ENCODE peak calls at places on chromosomes 12 and 14, in seven cellular contexts. One of them, this sample, is unnamed.

GRCh38 chr14:79596531-79596930 is 614.8 kb downstream of the DIO2 start:
- DNase-seq in cardiac muscle cell: no peak
- DNase-seq in Calu3: no peak
- DNase-seq in spleen: no peak
- DNase-seq in psoas muscle: no peak
- DNase-seq in fibroblast of lung: peak; percentile 49
- DNase-seq in GM12865: no peak
- DNase-seq in this sample: no peak

GRCh38 chr12:102300824-102301461 is 103.3 kb upstream of the PMCH start:
- DNase-seq in cardiac muscle cell: peak; percentile 1
- DNase-seq in Calu3: peak; percentile 38
- DNase-seq in spleen: no peak
- DNase-seq in psoas muscle: no peak
- DNase-seq in fibroblast of lung: peak; percentile 77
- DNase-seq in GM12865: peak; percentile 81
- DNase-seq in this sample: no peak

GRCh38 chr12:70366581-70367267 is 634 bp downstream of the KCNMB4 start:
- DNase-seq in cardiac muscle cell: peak; percentile 72
- DNase-seq in Calu3: peak; percentile 66
- DNase-seq in spleen: peak; percentile 89
- DNase-seq in psoas muscle: peak; percentile 28
- DNase-seq in fibroblast of lung: peak; percentile 22
- DNase-seq in GM12865: peak; percentile 69
- DNase-seq in this sample: peak; percentile 78

GRCh38 chr14:21026988-21027315 is 2.1 kb upstream of the NDRG2 start:
- DNase-seq in cardiac muscle cell: no peak
- DNase-seq in Calu3: no peak
- DNase-seq in spleen: no peak
- DNase-seq in psoas muscle: peak; percentile 55
- DNase-seq in fibroblast of lung: no peak
- DNase-seq in GM12865: no peak
- DNase-seq in this sample: no peak

GRCh38 chr14:102095871-102096568 is 9.2 kb upstream of the HSP90AA1 start:
- DNase-seq in cardiac muscle cell: no peak
- DNase-seq in Calu3: no peak
- DNase-seq in spleen: peak; percentile 42
- DNase-seq in psoas muscle: no peak
- DNase-seq in fibroblast of lung: no peak
- DNase-seq in GM12865: no peak
- DNase-seq in this sample: no peak

GRCh38 chr12:19208456-19208855 is 78.9 kb downstream of the PLEKHA5 start:
- DNase-seq in cardiac muscle cell: no peak
- DNase-seq in Calu3: no peak
- DNase-seq in spleen: no peak
- DNase-seq in psoas muscle: no peak
- DNase-seq in fibroblast of lung: peak; percentile 77
- DNase-seq in GM12865: no peak
- DNase-seq in this sample: no peak

GRCh38 chr12:128365831-128366231 is 98.9 kb downstream of the TMEM132C start:
- DNase-seq in cardiac muscle cell: peak; percentile 46
- DNase-seq in Calu3: no peak
- DNase-seq in spleen: no peak
- DNase-seq in psoas muscle: peak; percentile 27
- DNase-seq in fibroblast of lung: no peak
- DNase-seq in GM12865: no peak
- DNase-seq in this sample: no peak

GRCh38 chr12:117660896-117661295 is 299.5 kb upstream of the NOS1 start:
- DNase-seq in cardiac muscle cell: no peak
- DNase-seq in Calu3: no peak
- DNase-seq in spleen: no peak
- DNase-seq in psoas muscle: no peak
- DNase-seq in fibroblast of lung: no peak
- DNase-seq in GM12865: no peak
- DNase-seq in this sample: no peak

GRCh38 chr14:68762944-68763831 is 29.7 kb downstream of the ZFP36L1 start:
- DNase-seq in cardiac muscle cell: peak; percentile 87
- DNase-seq in Calu3: no peak
- DNase-seq in spleen: peak; percentile 83
- DNase-seq in psoas muscle: peak; percentile 53
- DNase-seq in fibroblast of lung: no peak
- DNase-seq in GM12865: no peak
- DNase-seq in this sample: no peak

GRCh38 chr14:53472306-53472705 is 319.2 kb upstream of the DDHD1 start:
- DNase-seq in cardiac muscle cell: no peak
- DNase-seq in Calu3: no peak
- DNase-seq in spleen: no peak
- DNase-seq in psoas muscle: no peak
- DNase-seq in fibroblast of lung: no peak
- DNase-seq in GM12865: no peak
- DNase-seq in this sample: no peak

GRCh38 chr12:24476310-24476709 is 472.6 kb downstream of the BCAT1 start:
- DNase-seq in cardiac muscle cell: no peak
- DNase-seq in Calu3: no peak
- DNase-seq in spleen: no peak
- DNase-seq in psoas muscle: no peak
- DNase-seq in fibroblast of lung: no peak
- DNase-seq in GM12865: no peak
- DNase-seq in this sample: no peak

GRCh38 chr12:109736552-109737108 is 23.0 kb downstream of the FAM222A start:
- DNase-seq in cardiac muscle cell: peak; percentile 91
- DNase-seq in Calu3: peak; percentile 38
- DNase-seq in spleen: peak; percentile 61
- DNase-seq in psoas muscle: peak; percentile 24
- DNase-seq in fibroblast of lung: peak; percentile 42
- DNase-seq in GM12865: no peak
- DNase-seq in this sample: peak; percentile 86

GRCh38 chr12:16323010-16323409 is 24.4 kb upstream of the MGST1 start:
- DNase-seq in cardiac muscle cell: no peak
- DNase-seq in Calu3: no peak
- DNase-seq in spleen: no peak
- DNase-seq in psoas muscle: no peak
- DNase-seq in fibroblast of lung: no peak
- DNase-seq in GM12865: no peak
- DNase-seq in this sample: no peak

GRCh38 chr12:14473707-14474287 is 93.9 kb downstream of the PLBD1 start:
- DNase-seq in cardiac muscle cell: no peak
- DNase-seq in Calu3: no peak
- DNase-seq in spleen: no peak
- DNase-seq in psoas muscle: no peak
- DNase-seq in fibroblast of lung: peak; percentile 52
- DNase-seq in GM12865: no peak
- DNase-seq in this sample: no peak

GRCh38 chr14:39939023-39939422 is 506.8 kb upstream of the FBXO33 start:
- DNase-seq in cardiac muscle cell: no peak
- DNase-seq in Calu3: no peak
- DNase-seq in spleen: no peak
- DNase-seq in psoas muscle: no peak
- DNase-seq in fibroblast of lung: no peak
- DNase-seq in GM12865: no peak
- DNase-seq in this sample: no peak

GRCh38 chr14:98704441-98704840 is 567.6 kb downstream of the BCL11B start:
- DNase-seq in cardiac muscle cell: no peak
- DNase-seq in Calu3: no peak
- DNase-seq in spleen: no peak
- DNase-seq in psoas muscle: no peak
- DNase-seq in fibroblast of lung: no peak
- DNase-seq in GM12865: peak; percentile 21
- DNase-seq in this sample: no peak

GRCh38 chr14:22497144-22497423 is 91.9 kb downstream of the DAD1 start:
- DNase-seq in cardiac muscle cell: no peak
- DNase-seq in Calu3: no peak
- DNase-seq in spleen: no peak
- DNase-seq in psoas muscle: no peak
- DNase-seq in fibroblast of lung: no peak
- DNase-seq in GM12865: peak; percentile 33
- DNase-seq in this sample: no peak

GRCh38 chr12:103771466-103771865 is 69.6 kb downstream of the NT5DC3 start:
- DNase-seq in cardiac muscle cell: peak; percentile 65
- DNase-seq in Calu3: peak; percentile 75
- DNase-seq in spleen: no peak
- DNase-seq in psoas muscle: peak; percentile 27
- DNase-seq in fibroblast of lung: peak; percentile 61
- DNase-seq in GM12865: peak; percentile 6
- DNase-seq in this sample: no peak

GRCh38 chr12:13008741-13009380 is 8.8 kb upstream of the HEBP1 start:
- DNase-seq in cardiac muscle cell: no peak
- DNase-seq in Calu3: no peak
- DNase-seq in spleen: no peak
- DNase-seq in psoas muscle: no peak
- DNase-seq in fibroblast of lung: peak; percentile 20
- DNase-seq in GM12865: no peak
- DNase-seq in this sample: no peak

GRCh38 chr12:124457287-124458219 is 109.9 kb downstream of the NCOR2 start:
- DNase-seq in cardiac muscle cell: no peak
- DNase-seq in Calu3: no peak
- DNase-seq in spleen: peak; percentile 86
- DNase-seq in psoas muscle: peak; percentile 82
- DNase-seq in fibroblast of lung: peak; percentile 19
- DNase-seq in GM12865: peak; percentile 68
- DNase-seq in this sample: peak; percentile 69

GRCh38 chr14:76829650-76830421 is 3.6 kb downstream of the LRRC74A start:
- DNase-seq in cardiac muscle cell: no peak
- DNase-seq in Calu3: peak; percentile 45
- DNase-seq in spleen: no peak
- DNase-seq in psoas muscle: peak; percentile 21
- DNase-seq in fibroblast of lung: no peak
- DNase-seq in GM12865: no peak
- DNase-seq in this sample: no peak

GRCh38 chr12:9646794-9647622 is 22.5 kb upstream of the CLEC2D start:
- DNase-seq in cardiac muscle cell: peak; percentile 2
- DNase-seq in Calu3: no peak
- DNase-seq in spleen: no peak
- DNase-seq in psoas muscle: no peak
- DNase-seq in fibroblast of lung: peak; percentile 36
- DNase-seq in GM12865: peak; percentile 33
- DNase-seq in this sample: no peak

GRCh38 chr14:33435911-33436310 is 497.2 kb downstream of the NPAS3 start:
- DNase-seq in cardiac muscle cell: no peak
- DNase-seq in Calu3: no peak
- DNase-seq in spleen: no peak
- DNase-seq in psoas muscle: no peak
- DNase-seq in fibroblast of lung: peak; percentile 46
- DNase-seq in GM12865: no peak
- DNase-seq in this sample: no peak

GRCh38 chr12:66829660-66830325 is 150.9 kb upstream of the GRIP1 start:
- DNase-seq in cardiac muscle cell: no peak
- DNase-seq in Calu3: no peak
- DNase-seq in spleen: no peak
- DNase-seq in psoas muscle: no peak
- DNase-seq in fibroblast of lung: no peak
- DNase-seq in GM12865: peak; percentile 9
- DNase-seq in this sample: no peak

GRCh38 chr12:123160801-123161487 is 10.1 kb upstream of the PITPNM2 start:
- DNase-seq in cardiac muscle cell: no peak
- DNase-seq in Calu3: no peak
- DNase-seq in spleen: no peak
- DNase-seq in psoas muscle: no peak
- DNase-seq in fibroblast of lung: peak; percentile 45
- DNase-seq in GM12865: no peak
- DNase-seq in this sample: no peak

GRCh38 chr12:55974308-55974724 is 438 bp downstream of the RAB5B start:
- DNase-seq in cardiac muscle cell: peak; percentile 76
- DNase-seq in Calu3: peak; percentile 56
- DNase-seq in spleen: no peak
- DNase-seq in psoas muscle: no peak
- DNase-seq in fibroblast of lung: peak; percentile 45
- DNase-seq in GM12865: peak; percentile 59
- DNase-seq in this sample: peak; percentile 91

GRCh38 chr14:41604793-41605534 is 1.7 kb upstream of the LRFN5 start:
- DNase-seq in cardiac muscle cell: peak; percentile 86
- DNase-seq in Calu3: no peak
- DNase-seq in spleen: peak; percentile 75
- DNase-seq in psoas muscle: peak; percentile 35
- DNase-seq in fibroblast of lung: peak; percentile 87
- DNase-seq in GM12865: no peak
- DNase-seq in this sample: peak; percentile 55

DNA sequence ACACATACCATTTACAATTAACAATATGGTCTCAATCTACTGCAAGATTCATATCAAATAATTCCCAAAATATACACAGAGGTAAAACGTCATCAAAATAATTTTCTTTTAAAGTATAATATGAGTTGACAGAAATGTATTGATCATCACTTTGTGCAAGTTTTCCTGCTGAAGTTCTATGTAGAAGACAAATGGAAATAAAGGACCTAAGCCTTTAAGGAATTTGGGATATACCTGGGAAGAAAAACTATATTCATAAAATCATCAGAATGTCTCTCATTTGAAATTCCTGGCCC is 61.1 kb upstream of the DAAM1 start:
- DNase-seq in cardiac muscle cell: no peak
- DNase-seq in Calu3: no peak
- DNase-seq in spleen: no peak
- DNase-seq in psoas muscle: no peak
- DNase-seq in fibroblast of lung: no peak
- DNase-seq in GM12865: no peak
- DNase-seq in this sample: no peak
- TF ChIP-seq CTCF in cardiac muscle cell: no peak
- TF ChIP-seq CTCF in Calu3: no peak
- TF ChIP-seq CTCF in spleen: no peak
- TF ChIP-seq CTCF in psoas muscle: no peak
- TF ChIP-seq CTCF in fibroblast of lung: no peak
- TF ChIP-seq CTCF in GM12865: no peak
- TF ChIP-seq CTCF in this sample: no peak

GRCh38 chr14:91369628-91370445 is 47.8 kb downstream of the CCDC88C start:
- DNase-seq in cardiac muscle cell: no peak
- DNase-seq in Calu3: no peak
- DNase-seq in spleen: no peak
- DNase-seq in psoas muscle: no peak
- DNase-seq in fibroblast of lung: peak; percentile 67
- DNase-seq in GM12865: peak; percentile 58
- DNase-seq in this sample: no peak
- TF ChIP-seq CTCF in cardiac muscle cell: no peak
- TF ChIP-seq CTCF in Calu3: no peak
- TF ChIP-seq CTCF in spleen: no peak
- TF ChIP-seq CTCF in psoas muscle: no peak
- TF ChIP-seq CTCF in fibroblast of lung: no peak
- TF ChIP-seq CTCF in GM12865: no peak
- TF ChIP-seq CTCF in this sample: no peak

DNA sequence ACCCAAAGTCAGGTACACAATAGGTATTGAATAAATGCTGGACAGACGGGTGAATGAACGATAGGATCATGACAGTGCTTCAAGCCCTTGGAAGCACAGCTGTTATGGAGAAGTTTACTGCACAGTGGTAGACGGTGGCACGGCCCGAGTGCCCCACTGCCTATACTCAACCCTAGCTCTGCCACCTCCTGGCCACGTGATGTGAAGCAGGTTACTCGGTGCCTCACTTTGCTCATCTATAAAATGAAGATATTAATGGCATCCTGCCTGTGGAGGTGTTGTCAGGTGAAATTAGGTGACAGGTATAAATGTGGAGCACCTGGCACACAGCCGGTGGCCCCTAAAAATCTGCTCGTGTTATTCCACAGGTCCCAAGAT is 5.8 kb downstream of the ASB2 start:
- DNase-seq in cardiac muscle cell: no peak
- DNase-seq in Calu3: peak; percentile 69
- DNase-seq in spleen: peak; percentile 91
- DNase-seq in psoas muscle: no peak
- DNase-seq in fibroblast of lung: no peak
- DNase-seq in GM12865: peak; percentile 69
- DNase-seq in this sample: no peak
- TF ChIP-seq CTCF in cardiac muscle cell: peak; percentile 31
- TF ChIP-seq CTCF in Calu3: peak; percentile 56
- TF ChIP-seq CTCF in spleen: peak; percentile 49
- TF ChIP-seq CTCF in psoas muscle: peak; percentile 34
- TF ChIP-seq CTCF in fibroblast of lung: no peak
- TF ChIP-seq CTCF in GM12865: peak; percentile 39
- TF ChIP-seq CTCF in this sample: peak; percentile 61

GRCh38 chr12:72133497-72134055 is 138.6 kb upstream of the TRHDE start:
- DNase-seq in cardiac muscle cell: no peak
- DNase-seq in Calu3: no peak
- DNase-seq in spleen: no peak
- DNase-seq in psoas muscle: no peak
- DNase-seq in fibroblast of lung: peak; percentile 15
- DNase-seq in GM12865: no peak
- DNase-seq in this sample: no peak
- TF ChIP-seq CTCF in cardiac muscle cell: no peak
- TF ChIP-seq CTCF in Calu3: no peak
- TF ChIP-seq CTCF in spleen: no peak
- TF ChIP-seq CTCF in psoas muscle: no peak
- TF ChIP-seq CTCF in fibroblast of lung: no peak
- TF ChIP-seq CTCF in GM12865: peak; percentile 4
- TF ChIP-seq CTCF in this sample: peak; percentile 42